ENCODE peak calls at places on chromosome 2, in seven cellular contexts. H is CD4-positive, alpha-beta memory T cell; U is adrenal gland; O is GM10248; M is NCI-H1105; A is WTC11; F is T-helper 9 cell. I is an unnamed sample.

GRCh38 chr2:105718846-105719432 is 25.8 kb upstream of the NCK2 start:
- DNase-seq in H (no peak), U (no peak), O (no peak), M (no peak), A (no peak), F (no peak), I (no peak)

GRCh38 chr2:63903003-63903402 is 61.3 kb downstream of the UGP2 start:
- DNase-seq in H (no peak), U (no peak), O (peak), M (no peak), A (no peak), F (no peak), I (no peak)

GRCh38 chr2:178413472-178414265 is 37.3 kb downstream of the PRKRA start:
- DNase-seq in H (peak), U (peak), O (peak), M (peak), A (peak), F (peak), I (peak)

GRCh38 chr2:226579519-226579918 is 220.1 kb downstream of the IRS1 start:
- DNase-seq in H (no peak), U (no peak), O (no peak), M (no peak), A (no peak), F (no peak), I (no peak)

GRCh38 chr2:96578731-96579130 is 42.2 kb downstream of the ARID5A start:
- DNase-seq in H (no peak), U (no peak), O (no peak), M (no peak), A (no peak), F (no peak), I (no peak)

GRCh38 chr2:126722081-126722480 is 66.1 kb downstream of the GYPC start:
- DNase-seq in H (no peak), U (no peak), O (no peak), M (no peak), A (no peak), F (no peak), I (no peak)

GRCh38 chr2:168064011-168064998 is 183.1 kb downstream of the STK39 start:
- DNase-seq in H (no peak), U (no peak), O (no peak), M (no peak), A (no peak), F (no peak), I (no peak)

GRCh38 chr2:133421516-133422324 is 146.5 kb downstream of the NCKAP5 start:
- DNase-seq in H (no peak), U (no peak), O (peak), M (no peak), A (no peak), F (no peak), I (no peak)

GRCh38 chr2:161905389-161906046 is 168.5 kb downstream of the DPP4 start:
- DNase-seq in H (peak), U (no peak), O (peak), M (peak), A (no peak), F (no peak), I (no peak)

GRCh38 chr2:600542-601386 is 76.4 kb downstream of the TMEM18 start:
- DNase-seq in H (no peak), U (no peak), O (no peak), M (no peak), A (no peak), F (no peak), I (no peak)

GRCh38 chr2:241940329-241940728 is 70.8 kb downstream of the RTP5 start:
- DNase-seq in H (no peak), U (no peak), O (no peak), M (no peak), A (no peak), F (no peak), I (no peak)